ENCODE peak calls at places on chromosomes 2 and 18, in four cellular contexts. N is heart right ventricle, F is colonic mucosa, M is left lung. Z is an unnamed sample.
A peak's percentile ranks its signal among the peaks of the same experiment; 100 is the strongest.

GRCh38 chr2:114727012-114727411 is 284.6 kb downstream of the DPP10 start:
- DNase-seq in N (no peak), F (no peak), M (no peak), Z (no peak)

GRCh38 chr2:15761910-15762309 is 170.2 kb downstream of the DDX1 start:
- DNase-seq in N (no peak), F (no peak), M (no peak), Z (no peak)

GRCh38 chr2:153819501-153819900 is 52.2 kb upstream of the GALNT13 start:
- DNase-seq in N (no peak), F (no peak), M (no peak), Z (no peak)

GRCh38 chr2:195406886-195407603 is 250.0 kb upstream of the SLC39A10 start:
- DNase-seq in N (no peak), F (no peak), M (no peak), Z (no peak)

GRCh38 chr2:74383254-74383653 is 3.1 kb upstream of the DCTN1 start:
- DNase-seq in N (no peak), F (no peak), M (no peak), Z (no peak)

GRCh38 chr18:28576941-28577340 is 400.0 kb upstream of the CDH2 start:
- DNase-seq in N (no peak), F (no peak), M (no peak), Z (no peak)

GRCh38 chr2:121527009-121527682 is 3.5 kb upstream of the RNU4ATAC start:
- DNase-seq in N (no peak), F (no peak), M (no peak), Z (no peak)

GRCh38 chr2:161552015-161552414 is 72.2 kb upstream of the SLC4A10 start:
- DNase-seq in N (no peak), F (no peak), M (no peak), Z (no peak)

GRCh38 chr2:186590538-186591441 is 934 bp downstream of the ITGAV start:
- DNase-seq in N (no peak), F (peak; percentile 49), M (no peak), Z (no peak)

GRCh38 chr18:32276256-32276655 is 86.4 kb downstream of the MEP1B start:
- DNase-seq in N (no peak), F (no peak), M (no peak), Z (no peak)

GRCh38 chr2:94977826-94978225 is 47.7 kb upstream of the MAL start:
- DNase-seq in N (no peak), F (no peak), M (no peak), Z (no peak)

GRCh38 chr2:11175293-11175795 is 20.1 kb downstream of the SLC66A3 start:
- DNase-seq in N (no peak), F (no peak), M (no peak), Z (no peak)

GRCh38 chr2:118834901-118835738 is 12.3 kb downstream of the EN1 start:
- DNase-seq in N (no peak), F (no peak), M (no peak), Z (peak; percentile 45)

GRCh38 chr2:25772078-25772477 is 98.7 kb upstream of the DTNB start:
- DNase-seq in N (no peak), F (no peak), M (no peak), Z (no peak)
- H3K4me1 ChIP-seq in N (no peaks in the 10 kb centered on the region), F (no peaks in the 10 kb centered on the region), M (no peaks in the 10 kb centered on the region), Z (no peaks in the 10 kb centered on the region)

DNA sequence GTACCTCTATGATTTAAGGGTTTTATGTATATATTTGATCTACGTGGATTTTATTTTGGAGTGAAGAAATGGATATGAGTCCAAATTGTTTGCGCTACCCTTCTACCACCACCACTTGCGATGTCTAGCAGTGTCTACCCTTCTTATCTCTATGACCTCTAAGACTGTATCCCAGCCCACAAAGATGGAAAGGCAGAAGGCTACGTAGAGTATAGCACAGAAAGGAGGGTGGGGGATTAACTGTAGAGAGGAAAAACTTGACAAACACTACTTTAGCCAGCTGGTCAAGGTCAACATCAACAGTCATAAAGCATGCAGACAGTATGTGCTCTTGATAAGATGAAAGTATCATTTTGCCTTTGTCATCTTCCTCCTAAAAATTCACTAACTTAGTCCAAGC is 14.4 kb downstream of the ITSN2 start:
- DNase-seq in N (no peak), F (no peak), M (no peak), Z (no peak)
- H3K4me1 ChIP-seq in N (peaks cover 65% of the 10 kb centered on the region), F (peaks cover 5% of the 10 kb centered on the region), M (peaks cover 44% of the 10 kb centered on the region), Z (no peaks in the 10 kb centered on the region)

GRCh38 chr2:234954551-234954992 is 2.8 kb downstream of the SH3BP4 start:
- DNase-seq in N (no peak), F (no peak), M (peak; percentile 33), Z (no peak)

GRCh38 chr2:234951386-234952269 is at the start of gene SH3BP4:
- DNase-seq in N (peak; percentile 88), F (peak; percentile 89), M (peak; percentile 84), Z (no peak)

GRCh38 chr2:234950730-234951385 is 959 bp upstream of the SH3BP4 start:
- DNase-seq in N (no peak), F (peak; percentile 34), M (no peak), Z (no peak)

GRCh38 chr2:234953116-234954031 is 1.6 kb downstream of the SH3BP4 start:
- DNase-seq in N (no peak), F (no peak), M (no peak), Z (no peak)

DNA sequence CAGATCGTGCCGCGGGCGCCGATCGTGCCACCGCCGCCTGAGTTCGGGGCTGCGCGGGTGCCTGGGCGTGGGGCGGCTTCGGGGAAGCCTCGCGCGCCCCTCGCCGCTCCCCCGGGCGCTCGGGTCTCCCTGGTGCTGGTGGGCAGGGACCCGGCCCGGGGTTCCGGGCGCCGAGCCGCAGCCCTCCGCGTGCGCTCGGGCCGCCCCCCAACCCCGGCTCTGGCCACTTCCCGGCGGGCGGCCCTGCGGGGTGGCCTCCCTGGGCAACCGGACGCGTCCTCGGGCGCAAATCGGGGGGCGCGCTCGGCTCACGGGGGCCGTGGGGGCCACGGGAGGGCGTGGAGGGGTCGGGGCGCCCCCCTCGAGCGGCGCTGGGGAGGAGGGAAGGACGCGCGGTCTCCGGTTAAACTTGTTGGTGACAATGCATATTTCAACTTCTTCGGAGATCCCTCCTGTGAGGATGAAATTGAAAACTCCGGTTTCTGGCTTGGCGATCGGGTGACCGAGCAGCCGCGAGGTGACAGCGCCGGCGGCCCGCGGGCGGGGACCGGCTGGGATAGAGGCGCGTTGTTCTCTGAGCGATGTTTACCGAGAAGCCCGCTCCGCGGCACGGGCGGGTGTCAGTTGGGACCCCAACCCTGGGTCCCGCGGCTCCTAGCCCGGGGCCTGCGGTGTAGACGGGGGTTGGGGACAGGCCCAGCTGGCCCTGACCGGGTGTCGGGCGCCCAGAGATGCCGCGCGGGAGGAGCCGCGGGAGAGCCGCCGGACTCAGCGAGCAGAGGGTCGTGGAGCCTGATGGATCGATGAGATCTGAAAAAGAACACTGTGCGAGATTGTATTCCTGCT is 676 bp downstream of the SH3BP4 start:
- DNase-seq in N (peak; percentile 33), F (no peak), M (no peak), Z (no peak)
- H3K4me1 ChIP-seq in N (peaks cover 40% of the 10 kb centered on the region), F (peaks cover 4% of the 10 kb centered on the region), M (peaks cover 32% of the 10 kb centered on the region), Z (peaks cover 55% of the 10 kb centered on the region)

DNA sequence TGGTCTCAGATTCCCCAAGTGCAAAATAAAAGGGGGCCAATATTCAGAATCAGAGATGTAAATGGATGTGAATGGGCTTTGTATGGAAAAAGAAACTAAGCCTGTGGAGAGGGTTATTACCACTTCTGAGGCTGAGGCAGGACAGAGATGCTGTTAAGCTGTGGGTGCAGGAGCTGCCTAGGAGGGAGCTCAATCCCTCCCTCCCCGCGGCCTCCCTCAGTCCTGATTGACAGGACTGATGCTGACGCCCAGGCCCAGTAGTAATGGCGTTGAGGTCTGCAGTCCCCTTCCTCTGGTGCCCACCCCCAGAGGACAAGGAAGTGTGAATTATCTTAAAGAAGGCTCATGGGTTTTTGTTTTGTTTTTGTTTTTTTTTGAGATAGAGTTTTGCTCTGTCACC is 40.4 kb downstream of the PSD4 start:
- DNase-seq in N (no peak), F (no peak), M (no peak), Z (no peak)
- H3K4me1 ChIP-seq in N (peaks cover 51% of the 10 kb centered on the region), F (peaks cover 8% of the 10 kb centered on the region), M (peaks cover 43% of the 10 kb centered on the region), Z (peaks cover 14% of the 10 kb centered on the region)

GRCh38 chr18:46215902-46216723 is 111.9 kb downstream of the HAUS1 start:
- DNase-seq in N (no peak), F (no peak), M (no peak), Z (no peak)

GRCh38 chr18:46213295-46213694 is 109.1 kb downstream of the HAUS1 start:
- DNase-seq in N (no peak), F (no peak), M (no peak), Z (no peak)

GRCh38 chr18:46211816-46212215 is 107.6 kb downstream of the HAUS1 start:
- DNase-seq in N (no peak), F (no peak), M (no peak), Z (no peak)

GRCh38 chr18:46214435-46214834 is 110.2 kb downstream of the HAUS1 start:
- DNase-seq in N (no peak), F (no peak), M (no peak), Z (no peak)

GRCh38 chr18:46212398-46212797 is 108.2 kb downstream of the HAUS1 start:
- DNase-seq in N (no peak), F (no peak), M (no peak), Z (no peak)
- H3K4me1 ChIP-seq in N (peaks cover 36% of the 10 kb centered on the region), F (no peaks in the 10 kb centered on the region), M (peaks cover 16% of the 10 kb centered on the region), Z (no peaks in the 10 kb centered on the region)

DNA sequence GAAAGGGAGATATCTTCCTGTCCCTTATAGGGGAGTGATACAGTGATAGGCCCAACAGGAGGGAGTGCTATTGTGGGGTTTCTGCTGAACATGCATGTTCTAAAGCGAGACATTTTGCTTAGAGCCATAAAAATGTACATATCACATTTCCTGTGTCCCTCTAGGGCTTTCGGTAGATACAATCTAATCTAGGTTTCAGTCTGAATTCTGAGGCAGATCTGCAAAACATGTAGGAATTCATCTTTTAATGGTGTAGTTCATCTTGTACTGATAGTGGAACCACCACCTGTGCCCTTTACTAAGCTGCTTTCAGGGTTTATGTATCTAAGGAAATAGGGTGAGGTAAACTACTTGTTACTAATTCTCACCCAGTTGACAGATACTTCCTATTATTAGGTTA is 73.8 kb downstream of the SPTBN1 start:
- DNase-seq in N (no peak), F (no peak), M (no peak), Z (no peak)
- H3K4me1 ChIP-seq in N (peaks cover 72% of the 10 kb centered on the region), F (peaks cover 13% of the 10 kb centered on the region), M (peaks cover 39% of the 10 kb centered on the region), Z (peaks cover 37% of the 10 kb centered on the region)

GRCh38 chr18:3118195-3119010 is 101.4 kb downstream of the MYOM1 start:
- DNase-seq in N (no peak), F (no peak), M (no peak), Z (no peak)
- H3K4me1 ChIP-seq in N (no peaks in the 10 kb centered on the region), F (no peaks in the 10 kb centered on the region), M (peaks cover 11% of the 10 kb centered on the region), Z (peaks cover 16% of the 10 kb centered on the region)

DNA sequence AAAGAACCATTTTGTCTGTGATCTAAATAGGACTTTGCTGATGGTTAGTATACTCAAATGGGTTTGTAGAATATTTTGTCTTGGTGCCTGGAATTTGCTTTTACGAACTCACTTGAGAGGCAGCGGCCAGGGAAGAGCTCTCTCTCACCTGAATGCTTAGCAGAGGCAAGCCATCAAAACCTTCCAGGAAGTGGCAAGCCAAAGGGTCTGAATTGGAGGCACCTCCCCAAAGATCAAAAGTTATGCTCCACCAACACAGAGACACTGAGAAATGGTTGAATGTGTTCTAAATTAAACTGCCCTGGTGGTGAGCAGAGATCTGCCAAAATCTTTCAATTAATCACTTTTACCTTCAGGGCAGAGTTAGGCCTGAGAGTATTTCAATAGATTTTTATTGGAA is 415.8 kb downstream of the ARHGAP15 start:
- DNase-seq in N (no peak), F (no peak), M (no peak), Z (no peak)
- H3K4me1 ChIP-seq in N (peaks cover 17% of the 10 kb centered on the region), F (no peaks in the 10 kb centered on the region), M (peaks cover 8% of the 10 kb centered on the region), Z (no peaks in the 10 kb centered on the region)